ENCODE peak calls at places on chromosomes 3 and 15, in seven cellular contexts. U is IMR-90, V is H9, M is mesendoderm, G is neuronal stem cell, A is H1, I is trophoblast cell. P is an unnamed sample.

GRCh38 chr15:77148191-77148590 is 77.3 kb upstream of the TSPAN3 start:
- DNase-seq in I (no peak), A (no peak), U (no peak), M (no peak), V (no peak), G (no peak), P (no peak)

GRCh38 chr15:80093854-80094418 is 34.5 kb downstream of the ZFAND6 start:
- DNase-seq in V (no peak), G (no peak), A (no peak), U (no peak), M (peak; percentile 36), I (no peak), P (no peak)

GRCh38 chr3:127925384-127925783 is 10.4 kb downstream of the KBTBD12 start:
- DNase-seq in G (no peak), I (no peak), V (no peak), A (no peak), U (no peak), M (no peak), P (no peak)

GRCh38 chr15:32867313-32867626 is 149.5 kb downstream of the GREM1 start:
- DNase-seq in V (no peak), A (no peak), I (no peak), G (no peak), M (peak; percentile 67), U (peak; percentile 96), P (peak; percentile 94)

GRCh38 chr3:123870033-123870432 is 14.1 kb downstream of the MYLK start:
- DNase-seq in V (no peak), U (peak; percentile 24), G (no peak), M (no peak), A (no peak), I (no peak), P (peak; percentile 36)

GRCh38 chr3:179473565-179473964 is 22.3 kb upstream of the GNB4 start:
- DNase-seq in U (no peak), M (no peak), V (no peak), I (no peak), G (no peak), A (no peak), P (no peak)

GRCh38 chr3:132892956-132893355 is 145.2 kb upstream of the TMEM108 start:
- DNase-seq in M (no peak), I (no peak), G (no peak), U (no peak), A (no peak), V (no peak), P (no peak)

GRCh38 chr3:159416854-159417253 is 571.8 kb upstream of the IL12A start:
- DNase-seq in I (no peak), G (no peak), U (peak; percentile 45), A (no peak), M (no peak), V (no peak), P (peak; percentile 21)

GRCh38 chr3:150699068-150699635 is 4.6 kb downstream of the ERICH6 start:
- DNase-seq in U (peak; percentile 53), I (no peak), V (no peak), G (no peak), M (no peak), A (no peak), P (peak; percentile 66)

GRCh38 chr3:179973024-179973423 is 63.7 kb downstream of the PEX5L start:
- DNase-seq in I (no peak), U (no peak), A (no peak), V (no peak), G (no peak), M (no peak), P (no peak)

GRCh38 chr15:78438595-78439285 is 724 bp downstream of the IREB2 start:
- DNase-seq in M (peak; percentile 75), A (no peak), V (no peak), U (no peak), G (peak; percentile 57), I (no peak), P (peak; percentile 72)

GRCh38 chr15:39127151-39127815 is 453.6 kb upstream of the THBS1 start:
- DNase-seq in U (no peak), M (no peak), G (no peak), I (no peak), V (no peak), A (no peak), P (peak; percentile 30)

GRCh38 chr3:44076221-44076829 is 165.4 kb upstream of the TOPAZ1 start:
- DNase-seq in A (no peak), I (no peak), U (no peak), G (no peak), V (peak; percentile 57), M (peak; percentile 53), P (no peak)

GRCh38 chr3:192129586-192129985 is 597.8 kb downstream of the FGF12 start:
- DNase-seq in M (no peak), I (no peak), G (no peak), A (no peak), V (no peak), U (no peak), P (no peak)

GRCh38 chr3:151584603-151585002 is 123.7 kb upstream of the IGSF10 start:
- DNase-seq in V (no peak), G (no peak), A (no peak), M (no peak), U (no peak), I (no peak), P (no peak)

GRCh38 chr3:123953735-123954134 is 7.3 kb downstream of the CCDC14 start:
- DNase-seq in U (no peak), M (no peak), G (no peak), V (no peak), I (no peak), A (no peak), P (no peak)

GRCh38 chr15:69017978-69018377 is 3.5 kb downstream of the NOX5 start:
- DNase-seq in U (no peak), M (no peak), I (no peak), V (no peak), A (no peak), G (no peak), P (no peak)

GRCh38 chr3:134028486-134029255 is 1.1 kb downstream of the SLCO2A1 start:
- DNase-seq in G (no peak), A (no peak), V (no peak), I (no peak), U (no peak), M (peak; percentile 51), P (no peak)

GRCh38 chr3:187040637-187041361 is 98.5 kb downstream of the RPL39L start:
- DNase-seq in M (peak; percentile 67), I (peak; percentile 94), G (no peak), V (no peak), A (no peak), U (peak; percentile 56), P (peak; percentile 52)

GRCh38 chr3:47163023-47163989 is 607 bp downstream of the SETD2 start:
- DNase-seq in V (peak; percentile 31), A (no peak), I (peak; percentile 9), M (peak; percentile 52), U (peak; percentile 27), G (peak; percentile 17), P (peak; percentile 59)

GRCh38 chr3:160003520-160004128 is 15.0 kb downstream of the IL12A start:
- DNase-seq in V (peak; percentile 82), G (peak; percentile 24), A (no peak), I (peak; percentile 49), U (peak; percentile 31), M (peak; percentile 81), P (peak; percentile 53)

GRCh38 chr3:156396851-156397250 is 158.1 kb downstream of the SSR3 start:
- DNase-seq in U (no peak), A (no peak), G (no peak), M (no peak), I (no peak), V (no peak), P (no peak)

GRCh38 chr3:43913549-43913948 is 222.8 kb downstream of the ABHD5 start:
- DNase-seq in A (no peak), V (no peak), U (no peak), G (no peak), I (no peak), M (no peak), P (no peak)

GRCh38 chr15:75862796-75863195 is 19.5 kb downstream of the UBE2Q2 start:
- DNase-seq in A (no peak), U (no peak), G (no peak), M (no peak), I (peak; percentile 28), V (no peak), P (no peak)

GRCh38 chr15:48501208-48501607 is 144.3 kb downstream of the FBN1 start:
- DNase-seq in U (no peak), M (no peak), V (no peak), I (no peak), A (no peak), G (no peak), P (no peak)

GRCh38 chr15:35181538-35181937 is 96.4 kb upstream of the NANOGP8 start:
- DNase-seq in I (no peak), U (peak; percentile 63), G (no peak), A (no peak), M (no peak), V (no peak), P (peak; percentile 79)

GRCh38 chr3:142863010-142863787 is 25.7 kb downstream of the PCOLCE2 start:
- DNase-seq in I (peak; percentile 58), V (peak; percentile 44), M (peak; percentile 44), U (no peak), A (no peak), G (no peak), P (no peak)

GRCh38 chr15:65653781-65654521 is 32.2 kb downstream of the SLC24A1 start:
- DNase-seq in U (peak; percentile 67), G (no peak), A (no peak), V (no peak), I (no peak), M (no peak), P (peak; percentile 41)

GRCh38 chr3:174330303-174330702 is 528.8 kb upstream of the NAALADL2 start:
- DNase-seq in I (peak; percentile 50), A (no peak), V (no peak), M (peak; percentile 12), G (no peak), U (peak; percentile 85), P (peak; percentile 30)

GRCh38 chr3:126888186-126888760 is 94.6 kb upstream of the PLXNA1 start:
- DNase-seq in M (peak; percentile 82), A (no peak), U (no peak), V (no peak), G (no peak), I (no peak), P (no peak)
- H2BK5ac ChIP-seq in M (peak overlapping the region; percentile 86), A (no peak overlapping the region), U (no peak overlapping the region), V (no peak overlapping the region), G (no peak overlapping the region), I (no peak overlapping the region), P (no peak overlapping the region)

GRCh38 chr3:171774516-171774915 is 35.8 kb downstream of the PLD1 start:
- DNase-seq in A (no peak), U (no peak), V (no peak), M (no peak), I (no peak), G (no peak), P (no peak)
- H2BK5ac ChIP-seq in A (no peak overlapping the region), U (no peak overlapping the region), V (no peak overlapping the region), M (no peak overlapping the region), I (no peak overlapping the region), G (no peak overlapping the region), P (no peak overlapping the region)

GRCh38 chr15:67322481-67322880 is 67.9 kb downstream of the IQCH start:
- DNase-seq in A (no peak), M (no peak), V (no peak), I (no peak), G (no peak), U (peak; percentile 56), P (peak; percentile 24)
- H2BK5ac ChIP-seq in A (no peak overlapping the region), M (no peak overlapping the region), V (no peak overlapping the region), I (no peak overlapping the region), G (no peak overlapping the region), U (no peak overlapping the region), P (no peak overlapping the region)

DNA sequence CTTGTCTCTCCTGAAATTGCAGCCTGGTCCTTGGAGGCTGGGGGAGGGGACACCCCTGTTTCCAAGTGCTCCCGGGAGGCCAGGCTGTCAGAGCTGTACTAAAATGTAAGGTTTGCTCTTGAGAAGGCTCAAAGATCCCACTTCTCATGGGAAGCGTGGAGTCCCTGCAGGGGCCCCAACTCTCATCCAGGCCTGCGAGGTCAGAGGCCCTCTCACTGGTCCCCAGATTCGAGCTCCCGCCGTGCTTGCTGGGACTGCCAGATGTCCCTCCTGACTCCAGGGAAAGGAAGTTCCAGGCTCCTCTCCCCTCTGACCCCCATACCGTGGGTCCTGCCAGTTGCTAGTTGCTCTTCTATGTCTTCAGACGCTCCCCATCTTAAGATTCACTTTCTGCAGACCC is 14.5 kb upstream of the ANPEP start:
- DNase-seq in G (no peak), U (no peak), I (no peak), V (no peak), M (no peak), A (no peak), P (no peak)
- H2BK5ac ChIP-seq in G (no peak overlapping the region), U (peak overlapping the region; percentile 50), I (no peak overlapping the region), V (no peak overlapping the region), M (no peak overlapping the region), A (no peak overlapping the region), P (no peak overlapping the region)